ENCODE peak calls at places on chromosomes 3 and 15, in five cellular contexts. One of them, this sample, is unnamed.

GRCh38 chr15:52428297-52428696 is 100.4 kb downstream of the MYO5A start:
- DNase-seq in astrocyte of the spinal cord: no peak
- DNase-seq in NCI-H460: no peak
- DNase-seq in AG20443: no peak
- DNase-seq in activated naive CD4-positive, alpha-beta T cell treated with anti-CD3 and anti-CD28 coated beads, Interleukin-2, amount 10 ng/mL, durations not matched to agents 7 days and 5 days: no peak
- DNase-seq in this sample: no peak

GRCh38 chr3:184248454-184249411 is at the start of gene ALG3:
- DNase-seq in AG20443: peak
- DNase-seq in astrocyte of the spinal cord: peak
- DNase-seq in activated naive CD4-positive, alpha-beta T cell treated with anti-CD3 and anti-CD28 coated beads, Interleukin-2, amount 10 ng/mL, durations not matched to agents 7 days and 5 days: peak
- DNase-seq in NCI-H460: peak
- DNase-seq in this sample: peak

GRCh38 chr3:4680881-4681300 is 187.7 kb downstream of the ITPR1 start:
- DNase-seq in NCI-H460: no peak
- DNase-seq in activated naive CD4-positive, alpha-beta T cell treated with anti-CD3 and anti-CD28 coated beads, Interleukin-2, amount 10 ng/mL, durations not matched to agents 7 days and 5 days: no peak
- DNase-seq in AG20443: peak
- DNase-seq in astrocyte of the spinal cord: peak
- DNase-seq in this sample: no peak

GRCh38 chr3:29067014-29067413 is 213.9 kb upstream of the RBMS3 start:
- DNase-seq in AG20443: no peak
- DNase-seq in astrocyte of the spinal cord: no peak
- DNase-seq in activated naive CD4-positive, alpha-beta T cell treated with anti-CD3 and anti-CD28 coated beads, Interleukin-2, amount 10 ng/mL, durations not matched to agents 7 days and 5 days: no peak
- DNase-seq in NCI-H460: no peak
- DNase-seq in this sample: no peak

GRCh38 chr15:77540346-77541060 is 92.2 kb downstream of the LINGO1 start:
- DNase-seq in NCI-H460: no peak
- DNase-seq in activated naive CD4-positive, alpha-beta T cell treated with anti-CD3 and anti-CD28 coated beads, Interleukin-2, amount 10 ng/mL, durations not matched to agents 7 days and 5 days: no peak
- DNase-seq in astrocyte of the spinal cord: no peak
- DNase-seq in AG20443: no peak
- DNase-seq in this sample: no peak

GRCh38 chr3:71504250-71505036 is 79.1 kb downstream of the FOXP1 start:
- DNase-seq in AG20443: peak
- DNase-seq in NCI-H460: no peak
- DNase-seq in activated naive CD4-positive, alpha-beta T cell treated with anti-CD3 and anti-CD28 coated beads, Interleukin-2, amount 10 ng/mL, durations not matched to agents 7 days and 5 days: no peak
- DNase-seq in astrocyte of the spinal cord: peak
- DNase-seq in this sample: peak

GRCh38 chr3:25021816-25022215 is 406.2 kb upstream of the RARB start:
- DNase-seq in activated naive CD4-positive, alpha-beta T cell treated with anti-CD3 and anti-CD28 coated beads, Interleukin-2, amount 10 ng/mL, durations not matched to agents 7 days and 5 days: no peak
- DNase-seq in NCI-H460: peak
- DNase-seq in astrocyte of the spinal cord: peak
- DNase-seq in AG20443: peak
- DNase-seq in this sample: no peak

GRCh38 chr15:71752604-71753289 is 57.6 kb upstream of the NR2E3 start:
- DNase-seq in astrocyte of the spinal cord: peak
- DNase-seq in activated naive CD4-positive, alpha-beta T cell treated with anti-CD3 and anti-CD28 coated beads, Interleukin-2, amount 10 ng/mL, durations not matched to agents 7 days and 5 days: no peak
- DNase-seq in NCI-H460: peak
- DNase-seq in AG20443: peak
- DNase-seq in this sample: peak

GRCh38 chr3:141059816-141060215 is 8.7 kb downstream of the SPSB4 start:
- DNase-seq in AG20443: no peak
- DNase-seq in activated naive CD4-positive, alpha-beta T cell treated with anti-CD3 and anti-CD28 coated beads, Interleukin-2, amount 10 ng/mL, durations not matched to agents 7 days and 5 days: no peak
- DNase-seq in NCI-H460: no peak
- DNase-seq in astrocyte of the spinal cord: no peak
- DNase-seq in this sample: no peak

This sample was measured in AG04449.